ENCODE peak calls at places on chromosomes 4 and X, in eight cellular contexts. L is HepG2, X is GM23338, W is GM12878, E is SK-N-SH, N is K562, V is HCT116, F is Panc1. O is an unnamed sample.

GRCh38 chr4:25821267-25821666 is 41.5 kb downstream of the SEL1L3 start:
- DNase-seq in V (no peak), L (no peak), X (no peak), N (no peak), W (no peak), F (no peak), E (no peak), O (no peak)

GRCh38 chr4:77465271-77465670 is 140.3 kb upstream of the CXCL13 start:
- DNase-seq in L (no peak), V (no peak), X (peak), W (no peak), E (no peak), N (no peak), F (no peak), O (no peak)

GRCh38 chrX:148867596-148867995 is 367.2 kb downstream of the AFF2 start:
- DNase-seq in N (no peak), L (no peak), X (no peak), E (no peak), V (no peak), F (no peak), W (no peak), O (no peak)

GRCh38 chr4:118288097-118288496 is 64.7 kb downstream of the PRSS12 start:
- DNase-seq in X (no peak), E (no peak), F (no peak), L (no peak), W (no peak), V (no peak), N (no peak), O (no peak)

GRCh38 chrX:115591420-115591819 is 30.4 kb downstream of the PLS3 start:
- DNase-seq in V (no peak), L (no peak), W (no peak), N (no peak), F (no peak), X (no peak), E (no peak), O (no peak)

GRCh38 chr4:7430965-7431695 is 3.6 kb downstream of the PSAPL1 start:
- DNase-seq in E (no peak), F (no peak), W (no peak), V (no peak), N (no peak), L (no peak), X (no peak), O (no peak)

GRCh38 chr4:42150653-42151567 is 1.5 kb downstream of the BEND4 start:
- DNase-seq in E (peak), N (no peak), L (no peak), F (no peak), X (peak), V (no peak), W (no peak), O (peak)

GRCh38 chrX:41137589-41137988 is 52.3 kb downstream of the USP9X start:
- DNase-seq in F (no peak), E (no peak), N (no peak), L (no peak), W (no peak), X (peak), V (no peak), O (no peak)

GRCh38 chr4:13920111-13920875 is 292.8 kb upstream of the BOD1L1 start:
- DNase-seq in W (no peak), X (no peak), L (no peak), V (no peak), E (no peak), N (no peak), F (no peak), O (no peak)

GRCh38 chr4:101153653-101154052 is 193.7 kb downstream of the PPP3CA start:
- DNase-seq in W (no peak), L (no peak), X (no peak), N (no peak), E (no peak), F (no peak), V (no peak), O (no peak)

GRCh38 chr4:101157415-101158135 is 189.8 kb downstream of the PPP3CA start:
- DNase-seq in N (no peak), W (no peak), F (no peak), L (no peak), V (no peak), X (no peak), E (no peak), O (no peak)

GRCh38 chr4:101156619-101157310 is 190.6 kb downstream of the PPP3CA start:
- DNase-seq in F (no peak), L (no peak), E (no peak), X (no peak), W (no peak), V (no peak), N (no peak), O (no peak)

GRCh38 chr4:101155859-101156430 is 191.4 kb downstream of the PPP3CA start:
- DNase-seq in X (no peak), W (no peak), V (no peak), N (no peak), L (no peak), F (no peak), E (no peak), O (no peak)

DNA sequence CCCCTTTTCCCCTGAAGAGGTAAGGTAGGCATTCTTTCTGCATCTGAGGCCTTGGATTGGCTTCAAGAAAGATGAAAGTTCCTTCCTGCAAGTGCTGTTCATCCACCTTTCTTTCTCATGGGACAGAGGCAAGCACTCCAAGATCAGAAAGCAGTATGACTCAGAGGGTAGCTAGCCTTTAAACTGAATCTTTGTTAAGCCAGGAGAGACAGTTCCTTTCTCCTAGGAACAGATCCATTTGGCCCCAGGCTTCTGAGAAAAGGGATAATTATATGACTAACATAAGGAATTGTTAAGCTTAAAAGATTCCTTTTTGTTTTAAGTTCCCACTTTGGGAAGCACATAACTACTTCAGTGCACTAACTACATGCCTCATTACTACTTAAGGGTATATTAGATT is 192.0 kb downstream of the PPP3CA start:
- DNase-seq in W (no peak), F (no peak), X (peak), V (peak), L (no peak), N (no peak), E (no peak), O (no peak)
- H3K27ac ChIP-seq in W (no peak), F (no peak), X (no peak), V (peak), L (no peak), N (no peak), E (peak), O (no peak)

DNA sequence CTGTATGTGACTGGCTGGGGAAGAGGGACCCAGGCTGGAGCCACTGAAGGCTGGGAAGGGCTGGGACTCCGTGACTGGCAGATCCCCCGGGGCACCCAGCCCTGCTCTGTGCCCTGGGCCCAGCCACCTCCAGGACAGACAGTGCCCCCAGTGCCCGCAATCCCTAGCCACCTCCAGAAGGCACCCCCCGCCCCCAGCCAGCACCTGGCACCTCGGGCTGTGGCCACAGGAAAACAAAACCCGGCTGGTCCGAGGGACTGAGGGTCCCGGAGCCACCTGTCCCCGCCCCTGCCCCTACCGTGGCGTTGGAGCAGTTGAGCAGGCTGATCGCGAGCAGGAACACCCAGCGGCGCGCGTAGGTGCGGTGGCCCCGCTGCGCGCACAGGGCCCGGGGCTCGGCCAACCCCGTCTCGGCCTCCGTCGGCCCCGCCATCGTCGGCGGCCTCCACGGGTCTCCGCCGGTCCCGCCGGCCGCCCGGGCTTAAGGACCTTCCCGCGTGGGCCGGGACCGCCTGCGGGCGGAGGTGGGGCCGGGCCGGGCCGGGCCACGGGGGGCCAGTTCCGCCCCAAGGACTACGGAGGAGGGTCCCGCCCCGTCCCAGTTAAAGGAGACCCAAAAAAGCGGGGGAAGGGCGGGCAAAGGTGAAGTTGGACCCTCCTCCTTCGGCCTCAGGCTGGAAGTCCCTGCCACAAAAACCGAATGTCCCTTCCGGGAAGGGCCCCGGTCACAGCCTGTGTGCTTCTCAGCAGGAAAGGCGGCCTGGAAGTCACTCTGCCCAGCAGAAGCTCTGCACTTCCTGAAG is at the start of gene SLC49A3:
- DNase-seq in W (no peak), X (peak), N (no peak), V (no peak), L (no peak), F (no peak), E (no peak), O (no peak)
- TF ChIP-seq REST in W (no peak), X (no peak), N (no peak), V (no peak), L (no peak), F (no peak), E (no peak), O (no peak)

DNA sequence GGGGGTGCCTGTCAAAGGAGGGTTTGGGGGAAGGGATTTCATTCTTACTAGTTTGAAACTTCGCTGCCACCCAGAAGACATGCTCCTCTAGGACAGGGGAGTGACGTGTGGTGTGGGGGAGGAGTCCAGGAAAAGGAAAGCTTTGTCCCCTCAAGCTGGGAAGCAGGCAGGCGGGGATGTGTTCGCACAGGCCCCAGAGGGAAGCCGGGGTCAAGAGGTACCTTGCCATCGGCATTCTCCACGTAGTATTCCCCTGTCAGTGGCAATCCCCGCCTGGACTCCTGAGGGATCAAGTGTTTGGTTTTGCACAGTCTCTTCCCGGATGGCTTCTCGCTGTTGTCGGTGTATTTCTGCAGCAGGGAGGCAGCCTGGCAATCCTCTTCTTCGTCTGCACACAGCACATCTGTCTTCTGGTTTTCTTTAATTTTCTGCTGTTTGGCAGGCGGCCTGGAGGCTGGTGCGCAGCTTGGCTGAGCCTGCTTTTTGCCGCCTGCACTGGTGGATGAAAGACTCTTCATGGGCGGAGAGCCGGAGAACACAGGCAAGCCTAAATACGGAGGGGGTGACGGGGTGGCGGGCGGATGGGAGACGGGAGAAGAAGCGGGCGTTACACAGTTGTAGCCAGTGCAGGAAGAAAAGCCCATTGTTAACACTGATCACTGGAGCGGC is 35.1 kb downstream of the BCOR start:
- DNase-seq in V (no peak), F (no peak), E (no peak), X (no peak), N (no peak), L (no peak), W (no peak), O (no peak)
- TF ChIP-seq POLR2AphosphoS5 in V (no peak), F (no peak), E (no peak), X (no peak), N (no peak), L (no peak), W (no peak), O (no peak)

GRCh38 chrX:1658083-1658463 is 43.2 kb downstream of the ASMT start:
- DNase-seq in X (no peak), L (no peak), N (no peak), V (no peak), E (no peak), F (no peak), W (no peak), O (no peak)

GRCh38 chrX:1661048-1661921 is 46.4 kb downstream of the ASMT start:
- DNase-seq in E (no peak), W (peak), V (peak), F (no peak), L (peak), X (peak), N (peak), O (peak)

GRCh38 chrX:1661922-1662221 is 47.0 kb downstream of the ASMT start:
- DNase-seq in W (no peak), E (no peak), N (no peak), X (no peak), L (no peak), V (no peak), F (no peak), O (no peak)

GRCh38 chrX:1657367-1658082 is 42.7 kb downstream of the ASMT start:
- DNase-seq in X (no peak), F (no peak), N (no peak), L (no peak), W (peak), E (no peak), V (no peak), O (peak)

DNA sequence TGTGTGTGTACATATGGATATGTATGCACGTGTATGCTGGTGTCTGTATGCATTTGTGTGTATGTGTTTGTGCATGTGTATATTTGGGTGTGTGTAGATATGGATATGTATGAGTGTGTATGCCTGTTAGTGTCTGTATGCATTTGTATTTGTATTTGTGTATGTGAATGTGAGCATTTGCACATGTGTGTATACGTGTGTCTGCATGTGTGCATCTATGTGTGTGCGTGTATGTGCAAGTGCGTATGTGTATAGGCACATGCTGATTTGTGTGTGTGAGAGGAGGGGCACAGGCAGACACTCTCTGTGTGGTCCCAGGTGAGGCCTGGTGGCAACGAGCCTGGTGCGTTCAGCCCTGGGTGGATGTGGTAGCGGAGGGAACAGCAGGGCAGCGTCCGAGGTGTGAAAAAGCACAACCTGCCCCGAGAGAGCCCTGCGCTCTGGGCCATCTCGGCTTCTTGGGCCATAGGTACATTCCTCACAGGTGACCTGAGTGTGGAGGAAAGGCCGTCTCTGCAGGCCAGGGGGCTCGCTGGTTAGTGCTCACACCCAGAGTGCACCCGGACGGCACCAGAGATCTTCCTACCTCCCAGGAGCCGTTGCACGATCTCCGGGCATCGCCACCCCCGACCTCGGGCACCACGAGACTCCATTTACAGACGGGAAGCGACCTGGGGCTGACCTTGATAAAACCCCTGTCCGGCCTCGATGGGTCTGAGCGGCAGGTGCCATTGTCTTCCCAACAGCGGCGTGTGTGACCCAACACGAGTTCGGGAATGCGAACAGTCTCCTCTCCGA is 45.0 kb downstream of the ASMT start:
- DNase-seq in E (no peak), L (no peak), V (no peak), N (no peak), F (no peak), W (no peak), X (no peak), O (no peak)
- H3K27ac ChIP-seq in E (no peak), L (no peak), V (no peak), N (no peak), F (no peak), W (no peak), X (peak), O (no peak)

GRCh38 chrX:55008571-55009358 is 8.6 kb downstream of the APEX2 start:
- DNase-seq in E (no peak), W (no peak), V (peak), F (no peak), X (no peak), L (no peak), N (no peak), O (no peak)
- TF ChIP-seq REST in E (no peak), W (no peak), V (no peak), F (no peak), X (no peak), L (no peak), N (no peak), O (no peak)

GRCh38 chr4:74117024-74117534 is 18.1 kb upstream of the CXCL2 start:
- DNase-seq in E (no peak), W (no peak), F (no peak), N (peak), L (peak), V (peak), X (no peak), O (no peak)
- TF ChIP-seq POLR2AphosphoS5 in E (no peak), W (no peak), F (no peak), N (no peak), L (no peak), V (no peak), X (no peak), O (no peak)

GRCh38 chr4:70903282-70903603 is 1.1 kb downstream of the MOB1B start:
- DNase-seq in W (no peak), N (peak), E (peak), L (no peak), X (no peak), F (no peak), V (no peak), O (no peak)
- H3K27ac ChIP-seq in W (no peak), N (peak), E (peak), L (peak), X (no peak), F (peak), V (peak), O (no peak)

DNA sequence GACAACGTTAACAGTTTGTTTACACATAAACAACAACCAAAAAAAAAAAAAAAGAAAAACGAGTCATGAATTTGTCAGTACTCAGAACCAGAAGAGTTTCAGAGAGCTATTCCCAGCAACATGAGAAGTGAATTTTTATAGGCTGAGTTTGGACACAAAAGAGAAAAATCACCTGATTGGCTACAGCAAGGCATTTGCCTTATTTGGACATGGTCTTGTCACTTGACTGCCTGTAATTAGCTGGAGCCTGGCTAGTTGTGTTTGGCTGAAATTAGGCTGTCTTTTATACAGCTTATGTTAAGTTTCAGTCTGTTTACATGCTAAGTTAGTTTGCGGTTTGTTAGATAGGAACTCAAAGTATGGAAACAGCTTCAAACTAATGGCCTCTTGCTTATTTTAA is 880 bp upstream of the TEX13A start:
- DNase-seq in F (no peak), V (no peak), N (no peak), L (no peak), X (no peak), W (no peak), E (no peak), O (no peak)
- TF ChIP-seq REST in F (no peak), V (no peak), N (no peak), L (no peak), X (no peak), W (no peak), E (no peak), O (no peak)

DNA sequence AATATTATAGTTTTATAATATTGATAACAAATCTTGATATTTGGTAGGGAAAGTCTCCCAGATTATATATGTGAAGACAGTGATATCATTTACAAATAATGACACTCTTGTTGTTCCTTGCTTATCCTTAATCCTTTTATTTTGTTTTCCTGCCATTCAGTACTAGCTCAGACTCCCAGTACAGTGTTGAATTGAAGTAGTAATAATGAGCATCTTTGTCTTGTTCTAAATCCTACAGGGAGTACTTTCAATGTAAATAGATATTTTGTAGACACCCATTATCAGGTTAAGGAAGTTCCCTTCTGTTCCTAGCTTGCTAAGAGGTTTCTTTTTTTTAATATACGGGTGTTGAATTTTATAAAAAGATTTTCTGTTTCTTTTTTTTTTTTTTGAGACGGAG is 33.0 kb downstream of the WWC2 start:
- DNase-seq in F (no peak), N (no peak), V (no peak), W (no peak), L (no peak), X (no peak), E (no peak), O (no peak)
- TF ChIP-seq POLR2AphosphoS5 in F (no peak), N (no peak), V (no peak), W (no peak), L (no peak), X (no peak), E (no peak), O (no peak)

O was measured in HL-60.